ENCODE peak calls at places on chromosomes 12 and 14, in five cellular contexts. One of them, this sample, is unnamed.

GRCh38 chr12:81610955-81611889 is 147.9 kb downstream of the PPFIA2 start:
- DNase-seq in H9: peak
- DNase-seq in trophoblast cell: no peak
- DNase-seq in mesenchymal stem cell: no peak
- DNase-seq in H1: no peak
- DNase-seq in this sample: no peak

GRCh38 chr12:73935817-73936216 is 601.8 kb upstream of the ATXN7L3B start:
- DNase-seq in H9: peak
- DNase-seq in trophoblast cell: peak
- DNase-seq in mesenchymal stem cell: peak
- DNase-seq in H1: peak
- DNase-seq in this sample: no peak

GRCh38 chr12:104305349-104305748 is 1.8 kb downstream of the EID3 start:
- DNase-seq in H9: no peak
- DNase-seq in trophoblast cell: no peak
- DNase-seq in mesenchymal stem cell: no peak
- DNase-seq in H1: no peak
- DNase-seq in this sample: no peak

GRCh38 chr14:50055461-50056228 is 60.7 kb downstream of the VCPKMT start:
- DNase-seq in H9: no peak
- DNase-seq in trophoblast cell: peak
- DNase-seq in mesenchymal stem cell: no peak
- DNase-seq in H1: no peak
- DNase-seq in this sample: no peak

GRCh38 chr12:63151061-63151897 is at the start of gene AVPR1A:
- DNase-seq in H9: peak
- DNase-seq in trophoblast cell: peak
- DNase-seq in mesenchymal stem cell: peak
- DNase-seq in H1: no peak
- DNase-seq in this sample: no peak

GRCh38 chr14:71050227-71050823 is 143.1 kb downstream of the PCNX1 start:
- DNase-seq in H9: no peak
- DNase-seq in trophoblast cell: peak
- DNase-seq in mesenchymal stem cell: peak
- DNase-seq in H1: no peak
- DNase-seq in this sample: no peak

GRCh38 chr12:12432373-12432772 is 75.5 kb downstream of the BORCS5 start:
- DNase-seq in H9: no peak
- DNase-seq in trophoblast cell: no peak
- DNase-seq in mesenchymal stem cell: peak
- DNase-seq in H1: no peak
- DNase-seq in this sample: no peak

GRCh38 chr12:104888456-104888855 is 69.6 kb downstream of the SLC41A2 start:
- DNase-seq in H9: no peak
- DNase-seq in trophoblast cell: peak
- DNase-seq in mesenchymal stem cell: no peak
- DNase-seq in H1: no peak
- DNase-seq in this sample: no peak

GRCh38 chr12:13425766-13426165 is 229.2 kb downstream of the EMP1 start:
- DNase-seq in H9: no peak
- DNase-seq in trophoblast cell: no peak
- DNase-seq in mesenchymal stem cell: peak
- DNase-seq in H1: no peak
- DNase-seq in this sample: no peak

GRCh38 chr14:61219256-61219655 is 61.9 kb downstream of the TMEM30B start:
- DNase-seq in H9: no peak
- DNase-seq in trophoblast cell: no peak
- DNase-seq in mesenchymal stem cell: no peak
- DNase-seq in H1: no peak
- DNase-seq in this sample: no peak

GRCh38 chr12:62817556-62818271 is 117.2 kb downstream of the PPM1H start:
- DNase-seq in H9: no peak
- DNase-seq in trophoblast cell: no peak
- DNase-seq in mesenchymal stem cell: peak
- DNase-seq in H1: no peak
- DNase-seq in this sample: no peak

GRCh38 chr14:100341301-100342031 is 18.3 kb downstream of the SLC25A47 start:
- DNase-seq in H9: no peak
- DNase-seq in trophoblast cell: peak
- DNase-seq in mesenchymal stem cell: peak
- DNase-seq in H1: no peak
- DNase-seq in this sample: no peak

GRCh38 chr12:111841236-111841749 is 735 bp upstream of the MAPKAPK5 start:
- DNase-seq in H9: no peak
- DNase-seq in trophoblast cell: no peak
- DNase-seq in mesenchymal stem cell: no peak
- DNase-seq in H1: no peak
- DNase-seq in this sample: no peak

GRCh38 chr12:17302001-17302400 is 696.0 kb upstream of the LMO3 start:
- DNase-seq in H9: no peak
- DNase-seq in trophoblast cell: no peak
- DNase-seq in mesenchymal stem cell: no peak
- DNase-seq in H1: no peak
- DNase-seq in this sample: no peak
- H2BK12ac ChIP-seq in H9: no peak
- H2BK12ac ChIP-seq in trophoblast cell: no peak
- H2BK12ac ChIP-seq in mesenchymal stem cell: no peak
- H2BK12ac ChIP-seq in H1: no peak
- H2BK12ac ChIP-seq in this sample: no peak

GRCh38 chr12:108752387-108752786 is 21.1 kb upstream of the CORO1C start:
- DNase-seq in H9: peak
- DNase-seq in trophoblast cell: no peak
- DNase-seq in mesenchymal stem cell: no peak
- DNase-seq in H1: no peak
- DNase-seq in this sample: no peak

GRCh38 chr12:108753969-108754368 is 22.7 kb upstream of the CORO1C start:
- DNase-seq in H9: no peak
- DNase-seq in trophoblast cell: no peak
- DNase-seq in mesenchymal stem cell: no peak
- DNase-seq in H1: no peak
- DNase-seq in this sample: no peak

GRCh38 chr12:108747563-108747962 is 16.2 kb upstream of the CORO1C start:
- DNase-seq in H9: no peak
- DNase-seq in trophoblast cell: no peak
- DNase-seq in mesenchymal stem cell: no peak
- DNase-seq in H1: no peak
- DNase-seq in this sample: no peak

GRCh38 chr12:108755481-108755880 is 24.2 kb upstream of the CORO1C start:
- DNase-seq in H9: no peak
- DNase-seq in trophoblast cell: no peak
- DNase-seq in mesenchymal stem cell: no peak
- DNase-seq in H1: no peak
- DNase-seq in this sample: no peak

GRCh38 chr12:108750471-108751402 is 19.4 kb upstream of the CORO1C start:
- DNase-seq in H9: peak
- DNase-seq in trophoblast cell: no peak
- DNase-seq in mesenchymal stem cell: no peak
- DNase-seq in H1: no peak
- DNase-seq in this sample: no peak
- H2BK12ac ChIP-seq in H9: no peak
- H2BK12ac ChIP-seq in trophoblast cell: no peak
- H2BK12ac ChIP-seq in mesenchymal stem cell: no peak
- H2BK12ac ChIP-seq in H1: no peak
- H2BK12ac ChIP-seq in this sample: no peak

GRCh38 chr12:70928066-70928465 is 7.5 kb upstream of the PTPRR start:
- DNase-seq in H9: no peak
- DNase-seq in trophoblast cell: no peak
- DNase-seq in mesenchymal stem cell: no peak
- DNase-seq in H1: no peak
- DNase-seq in this sample: no peak

GRCh38 chr12:70925542-70925941 is 5.0 kb upstream of the PTPRR start:
- DNase-seq in H9: no peak
- DNase-seq in trophoblast cell: no peak
- DNase-seq in mesenchymal stem cell: no peak
- DNase-seq in H1: no peak
- DNase-seq in this sample: no peak

GRCh38 chr12:70933133-70933532 is 12.6 kb upstream of the PTPRR start:
- DNase-seq in H9: no peak
- DNase-seq in trophoblast cell: no peak
- DNase-seq in mesenchymal stem cell: no peak
- DNase-seq in H1: no peak
- DNase-seq in this sample: no peak

GRCh38 chr12:70929029-70929428 is 8.5 kb upstream of the PTPRR start:
- DNase-seq in H9: no peak
- DNase-seq in trophoblast cell: no peak
- DNase-seq in mesenchymal stem cell: no peak
- DNase-seq in H1: no peak
- DNase-seq in this sample: no peak

GRCh38 chr12:70927356-70927755 is 6.8 kb upstream of the PTPRR start:
- DNase-seq in H9: no peak
- DNase-seq in trophoblast cell: no peak
- DNase-seq in mesenchymal stem cell: no peak
- DNase-seq in H1: no peak
- DNase-seq in this sample: no peak
- H2BK12ac ChIP-seq in H9: no peak
- H2BK12ac ChIP-seq in trophoblast cell: no peak
- H2BK12ac ChIP-seq in mesenchymal stem cell: no peak
- H2BK12ac ChIP-seq in H1: no peak
- H2BK12ac ChIP-seq in this sample: no peak

DNA sequence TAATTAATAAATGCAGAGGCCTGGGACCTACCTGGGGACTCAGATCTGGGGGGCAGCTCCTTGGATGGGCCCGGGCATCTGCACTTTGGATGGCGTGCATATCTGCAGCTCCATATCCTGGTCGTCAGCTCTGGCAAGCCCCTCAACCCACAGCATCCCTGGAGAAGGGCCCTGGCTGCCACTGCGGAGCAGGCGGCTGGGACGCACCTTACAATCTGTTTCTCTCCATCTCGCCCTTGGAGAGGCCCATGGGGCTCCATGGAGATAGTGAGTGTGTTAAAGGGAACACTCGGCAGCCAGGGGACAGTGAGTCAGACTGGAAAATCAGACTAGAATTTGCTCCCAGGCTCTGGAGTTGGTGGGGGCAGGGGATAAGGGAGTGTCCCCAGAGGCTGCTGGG is 21.4 kb downstream of the RFLNA start:
- DNase-seq in H9: no peak
- DNase-seq in trophoblast cell: no peak
- DNase-seq in mesenchymal stem cell: no peak
- DNase-seq in H1: no peak
- DNase-seq in this sample: no peak
- H2BK12ac ChIP-seq in H9: no peak
- H2BK12ac ChIP-seq in trophoblast cell: no peak
- H2BK12ac ChIP-seq in mesenchymal stem cell: no peak
- H2BK12ac ChIP-seq in H1: no peak
- H2BK12ac ChIP-seq in this sample: no peak

GRCh38 chr12:52836491-52837175 is 2.5 kb upstream of the KRT79 start:
- DNase-seq in H9: peak
- DNase-seq in trophoblast cell: no peak
- DNase-seq in mesenchymal stem cell: no peak
- DNase-seq in H1: no peak
- DNase-seq in this sample: no peak
- H2BK12ac ChIP-seq in H9: no peak
- H2BK12ac ChIP-seq in trophoblast cell: no peak
- H2BK12ac ChIP-seq in mesenchymal stem cell: peak
- H2BK12ac ChIP-seq in H1: no peak
- H2BK12ac ChIP-seq in this sample: no peak